ENCODE peak calls at places on chromosome 16, in eight cellular contexts. K is sciatic nerve, Q is colonic mucosa, P is lower leg skin, L is fibroblast of villous mesenchyme, E is amniotic stem cell, X is ELR, M is smooth muscle cell of the brain vasculature. G is an unnamed sample.

GRCh38 chr16:52469775-52470174 is 77.2 kb downstream of the TOX3 start:
- DNase-seq in K (no peak), Q (no peak), P (no peak), L (no peak), E (no peak), X (no peak), M (no peak), G (peak)

GRCh38 chr16:4209657-4210056 is 32.2 kb downstream of the SRL start:
- DNase-seq in K (no peak), Q (no peak), P (no peak), L (no peak), E (no peak), X (no peak), M (no peak), G (no peak)

GRCh38 chr16:68264128-68265077 is at the start of gene SLC7A6:
- DNase-seq in K (peak), Q (peak), P (no peak), L (peak), E (peak), X (peak), M (no peak), G (no peak)

GRCh38 chr16:16045879-16046278 is 96.5 kb downstream of the ABCC1 start:
- DNase-seq in K (no peak), Q (no peak), P (no peak), L (no peak), E (no peak), X (no peak), M (no peak), G (no peak)

GRCh38 chr16:71288570-71288889 is 672 bp downstream of the CMTR2 start:
- DNase-seq in K (no peak), Q (no peak), P (no peak), L (no peak), E (no peak), X (peak), M (no peak), G (no peak)

GRCh38 chr16:1125471-1125870 is 27.4 kb upstream of the CACNA1H start:
- DNase-seq in K (no peak), Q (no peak), P (no peak), L (peak), E (no peak), X (peak), M (no peak), G (no peak)

GRCh38 chr16:53055603-53056527 is 1.1 kb downstream of the CHD9 start:
- DNase-seq in K (no peak), Q (peak), P (peak), L (peak), E (peak), X (peak), M (no peak), G (no peak)

GRCh38 chr16:55056585-55057520 is 126.2 kb downstream of the IRX5 start:
- DNase-seq in K (no peak), Q (no peak), P (no peak), L (no peak), E (no peak), X (no peak), M (no peak), G (no peak)

GRCh38 chr16:839643-840408 is 39.3 kb upstream of the GNG13 start:
- DNase-seq in K (no peak), Q (no peak), P (no peak), L (no peak), E (no peak), X (no peak), M (no peak), G (no peak)

GRCh38 chr16:88365244-88365865 is 17.4 kb upstream of the ZNF469 start:
- DNase-seq in K (no peak), Q (no peak), P (no peak), L (no peak), E (no peak), X (no peak), M (no peak), G (no peak)

GRCh38 chr16:87241135-87241771 is 75.9 kb downstream of the C16orf95 start:
- DNase-seq in K (peak), Q (peak), P (no peak), L (no peak), E (no peak), X (no peak), M (no peak), G (no peak)

GRCh38 chr16:15856901-15857778 is at the start of gene MYH11:
- DNase-seq in K (no peak), Q (no peak), P (no peak), L (no peak), E (no peak), X (no peak), M (no peak), G (no peak)

GRCh38 chr16:23469814-23470213 is 16.8 kb upstream of the COG7 start:
- DNase-seq in K (no peak), Q (no peak), P (peak), L (peak), E (no peak), X (peak), M (no peak), G (no peak)

GRCh38 chr16:15947983-15948509 is 1.4 kb upstream of the ABCC1 start:
- DNase-seq in K (no peak), Q (peak), P (no peak), L (no peak), E (no peak), X (no peak), M (no peak), G (no peak)

GRCh38 chr16:50570808-50571598 is 22.8 kb downstream of the NKD1 start:
- DNase-seq in K (no peak), Q (no peak), P (no peak), L (no peak), E (no peak), X (no peak), M (no peak), G (no peak)

GRCh38 chr16:22373662-22374310 is 633 bp downstream of the CDR2 start:
- DNase-seq in K (peak), Q (peak), P (no peak), L (peak), E (no peak), X (peak), M (no peak), G (no peak)

GRCh38 chr16:1794221-1794871 is 841 bp upstream of the IGFALS start:
- DNase-seq in K (no peak), Q (peak), P (no peak), L (no peak), E (no peak), X (no peak), M (no peak), G (no peak)

GRCh38 chr16:85157813-85158701 is 45.8 kb upstream of the CIBAR2 start:
- DNase-seq in K (no peak), Q (no peak), P (no peak), L (no peak), E (no peak), X (peak), M (no peak), G (no peak)

GRCh38 chr16:66344533-66345145 is 21.9 kb upstream of the CDH5 start:
- DNase-seq in K (no peak), Q (peak), P (no peak), L (peak), E (peak), X (peak), M (no peak), G (no peak)

GRCh38 chr16:29784901-29785500 is 5.5 kb upstream of the KIF22 start:
- DNase-seq in K (peak), Q (peak), P (peak), L (peak), E (peak), X (peak), M (no peak), G (no peak)

GRCh38 chr16:67963325-67964321 is 4.8 kb downstream of the SLC12A4 start:
- DNase-seq in K (no peak), Q (no peak), P (no peak), L (no peak), E (no peak), X (no peak), M (no peak), G (no peak)

GRCh38 chr16:67773569-67774456 is 32.5 kb downstream of the RANBP10 start:
- DNase-seq in K (no peak), Q (no peak), P (no peak), L (peak), E (no peak), X (no peak), M (no peak), G (no peak)

GRCh38 chr16:46743232-46743719 is 4.9 kb downstream of the MYLK3 start:
- DNase-seq in K (no peak), Q (no peak), P (no peak), L (peak), E (no peak), X (peak), M (no peak), G (no peak)

GRCh38 chr16:66427871-66428681 is 981 bp downstream of the BEAN1 start:
- DNase-seq in K (no peak), Q (no peak), P (no peak), L (no peak), E (no peak), X (peak), M (no peak), G (no peak)

GRCh38 chr16:56607675-56608042 is 725 bp upstream of the MT2A start:
- DNase-seq in K (no peak), Q (no peak), P (no peak), L (no peak), E (no peak), X (no peak), M (no peak), G (no peak)

GRCh38 chr16:28090646-28091377 is 27.3 kb upstream of the GSG1L start:
- DNase-seq in K (no peak), Q (no peak), P (no peak), L (no peak), E (no peak), X (peak), M (no peak), G (no peak)

GRCh38 chr16:68756250-68757051 is 19.4 kb downstream of the CDH1 start:
- DNase-seq in K (no peak), Q (peak), P (peak), L (peak), E (no peak), X (no peak), M (no peak), G (no peak)

GRCh38 chr16:77076839-77077238 is 114.2 kb upstream of the MON1B start:
- DNase-seq in K (no peak), Q (no peak), P (no peak), L (no peak), E (no peak), X (no peak), M (no peak), G (no peak)

GRCh38 chr16:70579648-70580630 is 56.3 kb downstream of the SF3B3 start:
- DNase-seq in K (peak), Q (peak), P (no peak), L (no peak), E (no peak), X (no peak), M (no peak), G (no peak)

GRCh38 chr16:71542377-71542776 is 16.2 kb downstream of the CHST4 start:
- DNase-seq in K (peak), Q (peak), P (no peak), L (peak), E (no peak), X (peak), M (no peak), G (no peak)

GRCh38 chr16:85860413-85861094 is 38.4 kb upstream of the IRF8 start:
- DNase-seq in K (peak), Q (peak), P (no peak), L (no peak), E (no peak), X (no peak), M (no peak), G (no peak)

GRCh38 chr16:49150341-49150740 is 131.3 kb downstream of the CBLN1 start:
- DNase-seq in K (no peak), Q (no peak), P (no peak), L (no peak), E (no peak), X (no peak), M (no peak), G (no peak)

G was measured in NCI-H446 treated with DMSO at 0.1 percent for 48 hours.